ENCODE peak calls at places on chromosome 2, in five cellular contexts. U is endothelial cell of umbilical vein, V is breast epithelium, J is prostate gland, Y is GM23338. H is an unnamed sample.

GRCh38 chr2:37934591-37935513 is 9.8 kb downstream of the RMDN2 start:
- DNase-seq in U (no peak), V (no peak), J (no peak), Y (no peak), H (no peak)

GRCh38 chr2:227308784-227309183 is 16.3 kb upstream of the MFF start:
- DNase-seq in U (no peak), V (no peak), J (no peak), Y (no peak), H (no peak)

GRCh38 chr2:152566034-152566727 is 151.1 kb downstream of the PRPF40A start:
- DNase-seq in U (no peak), V (no peak), J (no peak), Y (no peak), H (no peak)

GRCh38 chr2:42010743-42011298 is 37.0 kb upstream of the PKDCC start:
- DNase-seq in U (no peak), V (no peak), J (no peak), Y (no peak), H (no peak)

GRCh38 chr2:86396304-86396785 is 44.8 kb upstream of the KDM3A start:
- DNase-seq in U (peak; percentile 24), V (no peak), J (peak; percentile 19), Y (peak; percentile 59), H (no peak)

GRCh38 chr2:215460682-215461081 is 24.8 kb upstream of the FN1 start:
- DNase-seq in U (peak; percentile 72), V (no peak), J (no peak), Y (no peak), H (no peak)

GRCh38 chr2:15201009-15201408 is 360.1 kb downstream of the NBAS start:
- DNase-seq in U (no peak), V (no peak), J (no peak), Y (no peak), H (no peak)

GRCh38 chr2:23789012-23789411 is 137.9 kb downstream of the ATAD2B start:
- DNase-seq in U (no peak), V (no peak), J (no peak), Y (no peak), H (no peak)

GRCh38 chr2:64807417-64807816 is 153.7 kb upstream of the SERTAD2 start:
- DNase-seq in U (peak; percentile 89), V (no peak), J (no peak), Y (no peak), H (no peak)

GRCh38 chr2:136344339-136344738 is 226.4 kb upstream of the CXCR4 start:
- DNase-seq in U (no peak), V (no peak), J (no peak), Y (no peak), H (no peak)

GRCh38 chr2:43178602-43179542 is 47.5 kb downstream of the ZFP36L2 start:
- DNase-seq in U (peak; percentile 97), V (peak; percentile 70), J (peak; percentile 81), Y (peak; percentile 78), H (peak; percentile 94)

GRCh38 chr2:109176489-109176888 is 47.5 kb downstream of the SH3RF3 start:
- DNase-seq in U (no peak), V (no peak), J (no peak), Y (no peak), H (no peak)
- H3K4me1 ChIP-seq in U (peaks cover 45% of the 10 kb centered on the region), V (peaks cover 6% of the 10 kb centered on the region), J (no peaks in the 10 kb centered on the region), Y (peaks cover 8% of the 10 kb centered on the region), H (peaks cover 69% of the 10 kb centered on the region)

GRCh38 chr2:157820202-157820601 is 55.9 kb downstream of the ACVR1 start:
- DNase-seq in U (no peak), V (no peak), J (no peak), Y (no peak), H (no peak)
- H3K27ac ChIP-seq in U (no peak overlapping the region), V (no peak overlapping the region), J (no peak overlapping the region), Y (no peak overlapping the region), H (no peak overlapping the region)

GRCh38 chr2:213275265-213275664 is 9.0 kb upstream of the SPAG16 start:
- DNase-seq in U (no peak), V (no peak), J (no peak), Y (no peak), H (no peak)

GRCh38 chr2:213279961-213280360 is 4.3 kb upstream of the SPAG16 start:
- DNase-seq in U (no peak), V (no peak), J (no peak), Y (no peak), H (no peak)

GRCh38 chr2:213271947-213272346 is 12.3 kb upstream of the SPAG16 start:
- DNase-seq in U (no peak), V (no peak), J (no peak), Y (no peak), H (no peak)

DNA sequence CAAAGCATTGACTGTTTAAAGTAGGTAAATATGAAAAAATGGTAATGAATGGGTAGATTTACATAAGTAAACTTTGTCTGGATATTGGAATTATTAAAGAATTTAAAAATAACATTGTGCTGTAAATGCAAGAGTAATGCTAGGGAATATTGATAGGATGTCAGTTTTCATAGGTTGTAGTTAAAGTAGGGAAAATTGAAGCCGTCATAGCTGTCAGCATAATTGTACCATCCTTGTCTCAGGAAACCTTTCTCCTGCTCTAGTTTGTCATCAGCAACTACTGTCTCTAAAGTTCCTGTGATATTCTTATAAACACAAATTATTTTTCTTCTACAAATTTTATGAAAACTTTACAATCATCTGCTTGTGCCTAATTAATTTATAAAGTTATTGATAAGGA is 10.1 kb upstream of the SPAG16 start:
- DNase-seq in U (no peak), V (no peak), J (no peak), Y (no peak), H (no peak)
- TF ChIP-seq POLR2AphosphoS5 in U (no peak), V (no peak), J (no peak), Y (no peak), H (no peak)

DNA sequence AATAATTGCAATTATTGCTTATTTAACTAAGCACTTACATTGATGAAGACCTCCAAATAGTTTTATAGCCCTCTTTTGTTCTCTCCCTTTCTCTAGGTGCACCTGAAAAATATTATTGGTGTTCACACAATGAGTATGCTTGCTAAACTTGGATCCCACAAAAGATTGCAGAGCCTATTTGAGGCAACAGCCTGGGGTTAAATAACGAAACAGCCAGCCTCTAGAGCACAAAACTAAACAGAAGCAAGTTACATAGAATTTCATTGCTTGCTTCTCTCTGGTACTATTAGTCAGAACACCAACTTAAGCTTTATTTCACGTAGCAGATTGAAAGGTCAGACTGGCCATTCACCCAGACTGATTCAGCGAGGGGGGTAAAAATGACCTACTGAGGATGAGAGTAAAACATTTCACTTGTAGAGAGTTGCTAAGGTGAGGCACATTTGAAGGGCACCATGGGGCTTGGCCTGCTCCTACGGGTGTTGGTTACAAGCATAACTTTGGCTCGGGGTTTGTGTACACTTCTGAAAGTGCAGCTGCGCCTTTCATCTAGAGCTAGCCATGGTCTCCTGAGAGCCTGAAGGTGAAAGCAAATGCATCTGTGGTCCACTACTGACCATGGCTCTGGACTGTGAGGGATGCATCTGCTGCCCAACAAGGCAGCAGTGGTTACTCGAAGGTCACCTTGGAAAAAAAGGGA is 225.1 kb upstream of the LRRTM1 start:
- DNase-seq in U (no peak), V (no peak), J (no peak), Y (no peak), H (no peak)
- H3K4me1 ChIP-seq in U (no peaks in the 10 kb centered on the region), V (no peaks in the 10 kb centered on the region), J (no peaks in the 10 kb centered on the region), Y (no peaks in the 10 kb centered on the region), H (no peaks in the 10 kb centered on the region)

H was measured in sigmoid colon.